ENCODE peak calls at places on chromosome 16, in six cellular contexts. T, E, I, N, A and V are unnamed samples. For H3K27me3, the result is how much of the 10 kb centered on the place peaks cover.

GRCh38 chr16:63201851-63202250 is 1165.6 kb upstream of the CDH8 start:
- DNase-seq in N (no peak), E (no peak), I (no peak), T (no peak), A (no peak), V (no peak)

GRCh38 chr16:89443727-89444084 is 46.7 kb downstream of the ANKRD11 start:
- DNase-seq in N (no peak), T (no peak), E (no peak), I (no peak), A (peak), V (no peak)

GRCh38 chr16:56608876-56609462 is 585 bp downstream of the MT2A start:
- DNase-seq in N (no peak), E (no peak), I (no peak), T (no peak), A (no peak), V (no peak)

GRCh38 chr16:79483336-79483735 is 117.2 kb downstream of the MAF start:
- DNase-seq in E (no peak), T (no peak), N (no peak), A (no peak), I (no peak), V (no peak)

GRCh38 chr16:78045865-78046581 is 23.7 kb downstream of the CLEC3A start:
- DNase-seq in E (no peak), T (no peak), N (peak), I (no peak), A (peak), V (peak)

GRCh38 chr16:18983565-18984424 is at the start of gene TMC7:
- DNase-seq in T (no peak), N (peak), A (peak), E (no peak), I (no peak), V (peak)

GRCh38 chr16:64133396-64133795 is 988.5 kb downstream of the CDH11 start:
- DNase-seq in N (no peak), A (no peak), E (no peak), I (no peak), T (no peak), V (no peak)

GRCh38 chr16:65117701-65118448 is 4.0 kb downstream of the CDH11 start:
- DNase-seq in T (no peak), I (no peak), N (peak), E (peak), A (peak), V (no peak)

GRCh38 chr16:81587626-81588160 is 143.1 kb downstream of the CMIP start:
- DNase-seq in N (no peak), I (no peak), T (no peak), E (no peak), A (no peak), V (no peak)

GRCh38 chr16:54936086-54936978 is 5.7 kb downstream of the IRX5 start:
- DNase-seq in N (no peak), T (no peak), E (no peak), A (no peak), I (no peak), V (no peak)

GRCh38 chr16:16009396-16009795 is 60.0 kb downstream of the ABCC1 start:
- DNase-seq in I (no peak), A (no peak), N (no peak), T (no peak), E (no peak), V (no peak)

GRCh38 chr16:75109732-75110243 is 6.8 kb downstream of the LDHD start:
- DNase-seq in A (peak), T (no peak), N (peak), I (no peak), E (no peak), V (no peak)

GRCh38 chr16:56408379-56409098 is 16.8 kb downstream of the AMFR start:
- DNase-seq in N (no peak), E (no peak), I (no peak), T (no peak), A (no peak), V (no peak)

GRCh38 chr16:8828541-8829165 is 31.0 kb downstream of the PMM2 start:
- DNase-seq in T (no peak), I (no peak), A (no peak), E (no peak), N (no peak), V (no peak)

GRCh38 chr16:14050297-14051027 is 20.7 kb upstream of the MRTFB start:
- DNase-seq in N (peak), I (no peak), E (no peak), A (peak), T (no peak), V (no peak)

GRCh38 chr16:55048745-55049144 is 118.1 kb downstream of the IRX5 start:
- DNase-seq in E (no peak), N (no peak), A (no peak), I (no peak), T (no peak), V (no peak)

GRCh38 chr16:70772493-70772892 is 28.5 kb downstream of the VAC14 start:
- DNase-seq in T (no peak), E (no peak), I (no peak), A (no peak), N (no peak), V (no peak)

GRCh38 chr16:28863929-28864886 is 565 bp downstream of the SH2B1 start:
- DNase-seq in E (no peak), N (peak), I (no peak), T (no peak), A (no peak), V (no peak)

GRCh38 chr16:68539704-68540370 is 746 bp downstream of the ZFP90 start:
- DNase-seq in N (no peak), I (no peak), E (no peak), T (no peak), A (no peak), V (no peak)

GRCh38 chr16:35516551-35516950 is 2057.1 kb downstream of the TP53TG3F start:
- DNase-seq in N (no peak), A (no peak), T (no peak), E (no peak), I (no peak), V (no peak)

GRCh38 chr16:29306953-29307597 is 99.4 kb downstream of the NPIPB11 start:
- DNase-seq in N (no peak), I (no peak), E (no peak), A (no peak), T (no peak), V (no peak)

GRCh38 chr16:79156761-79157160 is 443.8 kb downstream of the MAF start:
- DNase-seq in N (no peak), E (no peak), T (no peak), A (no peak), I (no peak), V (no peak)

GRCh38 chr16:88454315-88455057 is 1.4 kb downstream of the ZFPM1 start:
- DNase-seq in N (peak), I (peak), A (peak), E (no peak), T (peak), V (no peak)

GRCh38 chr16:56817938-56818337 is 47.1 kb upstream of the SLC12A3 start:
- DNase-seq in A (no peak), I (no peak), E (no peak), T (no peak), N (no peak), V (no peak)

GRCh38 chr16:75011634-75012307 is 12.9 kb downstream of the ZNRF1 start:
- DNase-seq in T (no peak), A (no peak), E (peak), I (peak), N (peak), V (no peak)

GRCh38 chr16:50154369-50154947 is 1.4 kb downstream of the TENT4B start:
- DNase-seq in N (no peak), E (no peak), A (no peak), I (no peak), T (no peak), V (no peak)

GRCh38 chr16:84959045-84959576 is 52.2 kb downstream of the ZDHHC7 start:
- DNase-seq in N (peak), E (no peak), I (no peak), A (no peak), T (no peak), V (no peak)

GRCh38 chr16:54897930-54898329 is 32.7 kb upstream of the IRX5 start:
- DNase-seq in A (no peak), I (no peak), T (no peak), N (no peak), E (no peak), V (no peak)

GRCh38 chr16:48596326-48596725 is 13.7 kb downstream of the N4BP1 start:
- DNase-seq in E (no peak), T (no peak), A (no peak), N (no peak), I (no peak), V (no peak)

GRCh38 chr16:81480856-81481821 is 36.5 kb downstream of the CMIP start:
- DNase-seq in T (peak), A (no peak), E (peak), I (no peak), N (no peak), V (peak)

GRCh38 chr16:81522141-81522701 is 77.6 kb downstream of the CMIP start:
- DNase-seq in T (no peak), I (peak), E (no peak), N (no peak), A (no peak), V (peak)

GRCh38 chr16:24718967-24719521 is 10.4 kb upstream of the TNRC6A start:
- DNase-seq in T (no peak), A (no peak), N (no peak), E (no peak), I (no peak), V (no peak)

GRCh38 chr16:79328327-79329162 is 272.0 kb downstream of the MAF start:
- DNase-seq in N (no peak), I (no peak), E (no peak), T (no peak), A (no peak), V (peak)

GRCh38 chr16:66489818-66490217 is 60.1 kb downstream of the TK2 start:
- DNase-seq in T (peak), A (peak), N (no peak), E (no peak), I (no peak), V (no peak)
- H3K4me3 ChIP-seq in T (no peak), A (no peak), N (no peak), E (no peak), I (no peak), V (no peak)

DNA sequence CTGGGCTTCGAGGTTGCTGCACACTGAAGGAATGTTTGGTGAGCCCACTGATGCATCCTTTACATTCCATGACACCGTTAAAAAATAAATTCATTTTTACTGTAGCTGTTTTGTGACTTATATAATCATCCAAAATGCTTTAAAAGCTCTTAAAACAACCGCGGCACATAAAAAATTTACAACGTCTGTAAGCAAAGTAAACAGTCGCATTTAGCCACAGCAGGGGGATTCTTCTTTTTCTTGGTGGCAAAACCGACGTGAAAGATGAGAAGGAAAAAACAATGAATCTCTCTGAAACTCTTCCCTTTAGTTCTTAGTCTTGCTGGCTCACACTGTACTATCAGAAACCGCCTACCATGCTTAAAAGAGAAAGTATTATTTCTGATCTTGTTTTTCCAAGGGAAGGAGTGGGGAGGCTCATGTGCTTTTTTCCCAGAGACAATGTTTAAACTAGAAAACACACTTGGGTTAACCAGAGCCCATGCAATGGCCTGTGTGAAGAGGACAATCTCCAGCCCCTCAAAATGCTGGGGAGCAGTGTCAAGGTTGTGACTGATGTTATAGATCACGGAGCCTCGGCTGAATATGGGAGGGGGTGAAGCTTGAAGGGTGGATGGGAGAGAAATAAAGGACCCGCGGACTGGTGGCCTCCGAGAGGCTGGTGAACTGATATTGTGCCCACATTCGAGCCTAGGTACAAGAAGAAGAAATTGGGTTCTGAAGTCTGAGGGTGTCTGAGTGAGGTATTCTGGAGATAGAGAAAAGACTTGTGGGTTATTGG is 91.1 kb downstream of the IRF8 start:
- DNase-seq in I (no peak), N (no peak), A (no peak), E (no peak), T (no peak), V (no peak)
- H3K27me3 ChIP-seq in I (under half), N (half or more), A (under half), E (under half), T (under half), V (under half)

DNA sequence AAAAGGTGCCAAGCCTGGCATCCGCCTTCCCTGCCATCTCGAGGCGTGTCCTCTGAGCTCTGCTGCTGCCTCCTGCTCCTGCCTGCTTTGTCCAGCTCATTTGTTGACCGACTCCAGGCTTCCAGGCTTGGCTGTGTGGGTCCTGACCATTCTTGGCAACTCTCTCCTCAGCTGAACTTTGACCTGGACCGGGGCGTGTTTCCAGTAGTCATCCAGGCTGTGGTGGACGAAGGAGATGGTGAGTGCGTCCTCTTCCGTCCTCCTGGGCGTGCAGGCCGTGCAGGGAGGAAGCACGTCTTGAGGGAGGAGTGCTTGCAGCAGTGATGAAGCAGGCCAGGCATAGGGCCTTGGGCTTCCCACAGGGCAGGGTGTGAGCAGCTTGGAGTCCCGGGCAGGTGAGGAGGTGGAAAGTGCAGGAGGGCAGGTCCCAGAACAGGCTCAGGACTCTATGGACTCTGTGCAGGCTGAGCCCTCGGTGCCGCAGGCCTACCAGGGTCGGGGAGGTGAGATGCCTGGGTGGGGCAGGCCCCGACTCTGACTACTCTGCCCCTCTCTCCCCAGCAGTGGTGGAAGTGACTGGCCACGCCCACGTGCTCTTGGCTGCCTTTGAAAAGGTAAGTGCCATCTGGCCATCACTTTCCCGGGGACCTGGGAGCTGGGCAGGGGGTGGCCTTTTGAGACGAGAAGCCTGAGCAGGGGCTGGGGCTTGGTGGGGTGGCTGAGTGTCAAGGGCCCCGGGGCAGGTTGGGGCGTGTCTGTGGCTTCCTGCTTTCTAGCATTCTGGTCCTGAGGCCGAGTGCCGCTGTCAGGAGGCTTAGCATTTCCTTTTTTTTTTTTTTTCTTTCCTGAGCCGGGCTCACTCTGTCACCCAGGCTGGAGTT is 28.6 kb upstream of the NUDT16L1 start:
- DNase-seq in N (peak), T (peak), I (peak), E (no peak), A (no peak), V (peak)
- H3K27ac ChIP-seq in N (no peak), T (peak), I (peak), E (peak), A (peak), V (peak)

DNA sequence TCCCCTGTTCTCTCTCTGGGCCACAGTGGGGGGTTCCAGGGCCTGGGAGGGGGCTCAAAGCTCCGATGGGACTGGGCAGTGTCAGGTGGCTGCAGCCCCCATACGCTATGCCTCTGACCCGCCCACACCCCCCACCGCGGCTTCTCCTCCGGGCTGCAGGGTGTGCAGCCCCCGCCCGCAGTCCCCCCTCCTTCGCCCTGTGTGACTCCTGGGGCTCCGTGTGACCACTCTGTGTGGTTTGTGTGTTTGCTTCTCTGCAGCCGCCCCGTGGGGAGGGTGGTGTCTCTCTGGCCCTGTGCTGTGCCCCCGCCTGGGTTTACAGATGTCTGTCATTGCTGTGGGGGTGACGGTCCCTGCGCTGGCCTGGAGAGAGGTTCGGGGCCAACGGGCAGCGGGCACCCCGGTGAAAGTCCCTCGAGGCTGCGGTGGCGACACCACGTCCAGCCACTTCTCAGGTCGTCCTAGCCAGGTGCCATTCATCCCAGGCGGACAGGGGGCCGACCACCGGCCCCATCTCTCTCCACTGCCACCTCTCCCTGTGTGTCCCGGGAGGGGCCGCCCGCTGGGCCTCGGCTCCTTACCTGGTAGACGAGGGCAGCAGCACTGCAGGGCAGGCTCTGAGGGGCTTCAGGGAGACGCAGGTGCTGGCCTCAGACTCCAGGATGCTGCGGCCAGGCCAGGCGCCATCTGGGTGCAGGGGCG is 5.5 kb downstream of the SSTR5 start:
- DNase-seq in E (no peak), N (no peak), A (no peak), T (no peak), I (no peak), V (no peak)
- H3K4me3 ChIP-seq in E (no peak), N (no peak), A (no peak), T (no peak), I (no peak), V (no peak)

GRCh38 chr16:72639494-72639893 is 408.4 kb downstream of the ZFHX3 start:
- DNase-seq in E (no peak), I (no peak), T (no peak), N (no peak), A (no peak), V (no peak)
- H3K27me3 ChIP-seq in E (under half), I (under half), T (under half), N (under half), A (under half), V (under half)

DNA sequence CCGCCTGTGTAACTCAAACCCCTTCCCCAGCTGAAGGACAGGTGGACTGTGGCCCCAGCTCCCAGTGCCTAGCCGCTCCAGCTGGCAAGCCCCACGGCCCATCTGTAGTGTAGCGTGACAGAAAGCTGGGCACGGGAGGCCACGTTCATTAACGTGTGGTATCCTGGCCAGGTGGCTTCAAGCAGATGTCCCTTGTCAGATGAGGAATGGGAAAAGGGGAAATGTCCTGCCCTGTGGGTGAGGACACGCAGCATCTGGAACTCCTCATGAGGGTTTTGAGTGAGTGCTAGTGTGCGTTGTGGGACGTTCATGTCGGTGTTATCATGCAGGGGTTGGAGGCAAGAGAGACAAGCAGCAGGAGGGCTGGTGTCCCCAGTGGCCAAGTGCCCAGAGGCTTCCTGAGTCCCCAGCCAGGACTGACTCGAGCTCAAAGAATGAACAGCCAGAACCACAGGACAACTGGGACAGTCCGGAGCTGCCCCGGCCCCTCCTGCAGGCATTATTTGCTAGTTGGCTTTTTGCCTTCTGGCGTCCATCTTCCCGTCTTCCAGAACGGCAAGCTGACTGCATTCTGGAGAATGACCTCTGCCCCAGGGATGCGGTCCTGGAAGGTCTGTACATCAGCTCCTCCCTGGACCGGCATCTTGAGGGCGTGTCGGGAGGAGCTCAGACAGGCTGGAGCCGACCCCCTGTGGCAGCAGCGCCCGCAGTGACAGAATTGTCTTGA is 19.3 kb downstream of the KDM8 start:
- DNase-seq in N (no peak), T (no peak), I (no peak), E (no peak), A (no peak), V (peak)
- H3K27ac ChIP-seq in N (no peak), T (peak), I (no peak), E (no peak), A (peak), V (peak)

GRCh38 chr16:83701494-83701893 is 106.3 kb upstream of the HSBP1 start:
- DNase-seq in T (no peak), I (no peak), E (no peak), A (peak), N (peak), V (peak)

GRCh38 chr16:83704656-83705055 is 103.1 kb upstream of the HSBP1 start:
- DNase-seq in I (no peak), A (no peak), N (no peak), E (no peak), T (no peak), V (no peak)

GRCh38 chr16:83706394-83706793 is 101.4 kb upstream of the HSBP1 start:
- DNase-seq in I (no peak), E (no peak), N (no peak), T (no peak), A (no peak), V (no peak)

GRCh38 chr16:83705856-83706255 is 101.9 kb upstream of the HSBP1 start:
- DNase-seq in E (no peak), A (no peak), I (no peak), T (no peak), N (no peak), V (no peak)
- H3K4me3 ChIP-seq in E (no peak), A (no peak), I (no peak), T (no peak), N (no peak), V (no peak)

GRCh38 chr16:166375-167116 is 768 bp downstream of the HBM start:
- DNase-seq in N (no peak), E (no peak), A (no peak), T (no peak), I (no peak), V (no peak)
- H3K27me3 ChIP-seq in N (under half), E (under half), A (under half), T (under half), I (under half), V (half or more)